ENCODE peak calls at places on chromosomes 6 and 20, in ten cellular contexts. One of them, this sample, is unnamed.

GRCh38 chr6:34661379-34661778 is 35.2 kb downstream of the ILRUN start:
- DNase-seq in osteocyte: no peak
- DNase-seq in colonic mucosa: no peak
- DNase-seq in cardiac fibroblast: no peak
- DNase-seq in tibial artery: no peak
- DNase-seq in A549: no peak
- DNase-seq in B cell: no peak
- DNase-seq in HepG2: no peak
- DNase-seq in neural progenitor cell: no peak
- DNase-seq in dorsolateral prefrontal cortex: no peak
- DNase-seq in this sample: no peak

GRCh38 chr6:45115696-45116095 is 212.4 kb upstream of the RUNX2 start:
- DNase-seq in neural progenitor cell: no peak
- DNase-seq in A549: no peak
- DNase-seq in osteocyte: no peak
- DNase-seq in tibial artery: no peak
- DNase-seq in B cell: no peak
- DNase-seq in HepG2: no peak
- DNase-seq in dorsolateral prefrontal cortex: no peak
- DNase-seq in cardiac fibroblast: peak
- DNase-seq in colonic mucosa: no peak
- DNase-seq in this sample: no peak

GRCh38 chr6:125773387-125774341 is 17.1 kb upstream of the NCOA7 start:
- DNase-seq in colonic mucosa: no peak
- DNase-seq in dorsolateral prefrontal cortex: no peak
- DNase-seq in HepG2: no peak
- DNase-seq in tibial artery: no peak
- DNase-seq in cardiac fibroblast: no peak
- DNase-seq in osteocyte: no peak
- DNase-seq in neural progenitor cell: no peak
- DNase-seq in A549: no peak
- DNase-seq in B cell: no peak
- DNase-seq in this sample: no peak

GRCh38 chr6:139881728-139882211 is 507.3 kb upstream of the CITED2 start:
- DNase-seq in A549: peak
- DNase-seq in HepG2: peak
- DNase-seq in neural progenitor cell: peak
- DNase-seq in dorsolateral prefrontal cortex: peak
- DNase-seq in B cell: peak
- DNase-seq in osteocyte: no peak
- DNase-seq in cardiac fibroblast: peak
- DNase-seq in tibial artery: no peak
- DNase-seq in colonic mucosa: peak
- DNase-seq in this sample: peak

GRCh38 chr6:15539722-15540270 is 123.0 kb downstream of the DTNBP1 start:
- DNase-seq in HepG2: no peak
- DNase-seq in osteocyte: no peak
- DNase-seq in colonic mucosa: no peak
- DNase-seq in neural progenitor cell: no peak
- DNase-seq in B cell: no peak
- DNase-seq in cardiac fibroblast: no peak
- DNase-seq in A549: no peak
- DNase-seq in dorsolateral prefrontal cortex: no peak
- DNase-seq in tibial artery: no peak
- DNase-seq in this sample: no peak

GRCh38 chr20:33944914-33945313 is 48.8 kb upstream of the RALY start:
- DNase-seq in tibial artery: no peak
- DNase-seq in neural progenitor cell: no peak
- DNase-seq in cardiac fibroblast: no peak
- DNase-seq in HepG2: peak
- DNase-seq in dorsolateral prefrontal cortex: no peak
- DNase-seq in B cell: no peak
- DNase-seq in A549: no peak
- DNase-seq in colonic mucosa: no peak
- DNase-seq in osteocyte: no peak
- DNase-seq in this sample: no peak

GRCh38 chr6:96015321-96015790 is 418 bp upstream of the FUT9 start:
- DNase-seq in cardiac fibroblast: no peak
- DNase-seq in dorsolateral prefrontal cortex: peak
- DNase-seq in B cell: no peak
- DNase-seq in osteocyte: no peak
- DNase-seq in A549: no peak
- DNase-seq in HepG2: no peak
- DNase-seq in tibial artery: no peak
- DNase-seq in neural progenitor cell: peak
- DNase-seq in colonic mucosa: no peak
- DNase-seq in this sample: peak

GRCh38 chr6:167054987-167055386 is 55.8 kb downstream of the CEP43 start:
- DNase-seq in neural progenitor cell: no peak
- DNase-seq in cardiac fibroblast: no peak
- DNase-seq in tibial artery: no peak
- DNase-seq in A549: no peak
- DNase-seq in colonic mucosa: no peak
- DNase-seq in B cell: no peak
- DNase-seq in osteocyte: no peak
- DNase-seq in HepG2: no peak
- DNase-seq in dorsolateral prefrontal cortex: no peak
- DNase-seq in this sample: no peak

GRCh38 chr6:7282097-7282906 is 30.7 kb downstream of the SSR1 start:
- DNase-seq in A549: no peak
- DNase-seq in osteocyte: no peak
- DNase-seq in tibial artery: no peak
- DNase-seq in neural progenitor cell: no peak
- DNase-seq in HepG2: no peak
- DNase-seq in dorsolateral prefrontal cortex: no peak
- DNase-seq in B cell: no peak
- DNase-seq in cardiac fibroblast: no peak
- DNase-seq in colonic mucosa: no peak
- DNase-seq in this sample: no peak

GRCh38 chr6:15543262-15543917 is 119.4 kb downstream of the DTNBP1 start:
- DNase-seq in osteocyte: peak
- DNase-seq in dorsolateral prefrontal cortex: no peak
- DNase-seq in cardiac fibroblast: no peak
- DNase-seq in HepG2: no peak
- DNase-seq in neural progenitor cell: no peak
- DNase-seq in A549: no peak
- DNase-seq in tibial artery: no peak
- DNase-seq in B cell: no peak
- DNase-seq in colonic mucosa: no peak
- DNase-seq in this sample: no peak

GRCh38 chr6:100838011-100838410 is 43.1 kb downstream of the ASCC3 start:
- DNase-seq in osteocyte: no peak
- DNase-seq in neural progenitor cell: no peak
- DNase-seq in colonic mucosa: no peak
- DNase-seq in cardiac fibroblast: no peak
- DNase-seq in B cell: no peak
- DNase-seq in tibial artery: no peak
- DNase-seq in A549: no peak
- DNase-seq in HepG2: no peak
- DNase-seq in dorsolateral prefrontal cortex: no peak
- DNase-seq in this sample: no peak

GRCh38 chr6:2124260-2124709 is 121.1 kb downstream of the GMDS start:
- DNase-seq in cardiac fibroblast: peak
- DNase-seq in A549: no peak
- DNase-seq in osteocyte: no peak
- DNase-seq in HepG2: no peak
- DNase-seq in neural progenitor cell: no peak
- DNase-seq in dorsolateral prefrontal cortex: no peak
- DNase-seq in B cell: no peak
- DNase-seq in colonic mucosa: no peak
- DNase-seq in tibial artery: no peak
- DNase-seq in this sample: no peak

GRCh38 chr6:69155467-69155866 is 520.4 kb downstream of the ADGRB3 start:
- DNase-seq in tibial artery: no peak
- DNase-seq in dorsolateral prefrontal cortex: no peak
- DNase-seq in B cell: no peak
- DNase-seq in osteocyte: no peak
- DNase-seq in cardiac fibroblast: no peak
- DNase-seq in HepG2: no peak
- DNase-seq in A549: no peak
- DNase-seq in colonic mucosa: no peak
- DNase-seq in neural progenitor cell: no peak
- DNase-seq in this sample: no peak
- TF ChIP-seq CTCF in tibial artery: no peak
- TF ChIP-seq CTCF in dorsolateral prefrontal cortex: no peak
- TF ChIP-seq CTCF in B cell: no peak
- TF ChIP-seq CTCF in osteocyte: peak
- TF ChIP-seq CTCF in cardiac fibroblast: no peak
- TF ChIP-seq CTCF in HepG2: no peak
- TF ChIP-seq CTCF in A549: no peak
- TF ChIP-seq CTCF in colonic mucosa: no peak
- TF ChIP-seq CTCF in neural progenitor cell: no peak
- TF ChIP-seq CTCF in this sample: no peak

GRCh38 chr20:48629960-48630315 is 197.9 kb downstream of the PREX1 start:
- DNase-seq in HepG2: no peak
- DNase-seq in dorsolateral prefrontal cortex: no peak
- DNase-seq in colonic mucosa: no peak
- DNase-seq in osteocyte: no peak
- DNase-seq in A549: no peak
- DNase-seq in tibial artery: no peak
- DNase-seq in neural progenitor cell: no peak
- DNase-seq in B cell: no peak
- DNase-seq in cardiac fibroblast: no peak
- DNase-seq in this sample: no peak
- TF ChIP-seq CTCF in HepG2: no peak
- TF ChIP-seq CTCF in dorsolateral prefrontal cortex: no peak
- TF ChIP-seq CTCF in colonic mucosa: no peak
- TF ChIP-seq CTCF in osteocyte: no peak
- TF ChIP-seq CTCF in A549: no peak
- TF ChIP-seq CTCF in tibial artery: no peak
- TF ChIP-seq CTCF in neural progenitor cell: no peak
- TF ChIP-seq CTCF in B cell: no peak
- TF ChIP-seq CTCF in cardiac fibroblast: no peak
- TF ChIP-seq CTCF in this sample: no peak

DNA sequence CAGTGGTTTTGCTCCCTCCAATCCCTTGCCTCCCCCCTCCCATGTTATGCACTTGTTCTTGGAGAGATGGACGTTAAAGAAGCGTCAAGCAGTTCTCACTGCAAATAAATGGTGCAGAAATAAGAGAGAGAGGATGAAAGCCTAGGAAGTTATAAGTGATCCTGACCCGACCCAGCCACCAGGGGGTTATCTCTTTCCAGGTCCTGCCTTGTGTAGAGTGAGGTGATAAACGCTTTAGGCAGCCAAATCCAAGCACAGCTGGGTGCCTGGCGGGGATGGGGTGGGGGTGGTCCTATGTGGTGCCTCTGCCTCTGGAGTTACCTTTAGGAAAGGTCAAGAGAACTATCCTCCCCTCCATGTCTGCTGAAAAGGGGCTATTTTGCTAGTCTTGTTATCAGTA is 9.1 kb upstream of the TFAP2A start:
- DNase-seq in B cell: no peak
- DNase-seq in osteocyte: no peak
- DNase-seq in A549: no peak
- DNase-seq in dorsolateral prefrontal cortex: no peak
- DNase-seq in cardiac fibroblast: no peak
- DNase-seq in HepG2: no peak
- DNase-seq in colonic mucosa: no peak
- DNase-seq in tibial artery: no peak
- DNase-seq in neural progenitor cell: no peak
- DNase-seq in this sample: no peak
- TF ChIP-seq CTCF in B cell: no peak
- TF ChIP-seq CTCF in osteocyte: no peak
- TF ChIP-seq CTCF in A549: no peak
- TF ChIP-seq CTCF in dorsolateral prefrontal cortex: no peak
- TF ChIP-seq CTCF in cardiac fibroblast: no peak
- TF ChIP-seq CTCF in HepG2: no peak
- TF ChIP-seq CTCF in colonic mucosa: no peak
- TF ChIP-seq CTCF in tibial artery: no peak
- TF ChIP-seq CTCF in neural progenitor cell: peak
- TF ChIP-seq CTCF in this sample: no peak

DNA sequence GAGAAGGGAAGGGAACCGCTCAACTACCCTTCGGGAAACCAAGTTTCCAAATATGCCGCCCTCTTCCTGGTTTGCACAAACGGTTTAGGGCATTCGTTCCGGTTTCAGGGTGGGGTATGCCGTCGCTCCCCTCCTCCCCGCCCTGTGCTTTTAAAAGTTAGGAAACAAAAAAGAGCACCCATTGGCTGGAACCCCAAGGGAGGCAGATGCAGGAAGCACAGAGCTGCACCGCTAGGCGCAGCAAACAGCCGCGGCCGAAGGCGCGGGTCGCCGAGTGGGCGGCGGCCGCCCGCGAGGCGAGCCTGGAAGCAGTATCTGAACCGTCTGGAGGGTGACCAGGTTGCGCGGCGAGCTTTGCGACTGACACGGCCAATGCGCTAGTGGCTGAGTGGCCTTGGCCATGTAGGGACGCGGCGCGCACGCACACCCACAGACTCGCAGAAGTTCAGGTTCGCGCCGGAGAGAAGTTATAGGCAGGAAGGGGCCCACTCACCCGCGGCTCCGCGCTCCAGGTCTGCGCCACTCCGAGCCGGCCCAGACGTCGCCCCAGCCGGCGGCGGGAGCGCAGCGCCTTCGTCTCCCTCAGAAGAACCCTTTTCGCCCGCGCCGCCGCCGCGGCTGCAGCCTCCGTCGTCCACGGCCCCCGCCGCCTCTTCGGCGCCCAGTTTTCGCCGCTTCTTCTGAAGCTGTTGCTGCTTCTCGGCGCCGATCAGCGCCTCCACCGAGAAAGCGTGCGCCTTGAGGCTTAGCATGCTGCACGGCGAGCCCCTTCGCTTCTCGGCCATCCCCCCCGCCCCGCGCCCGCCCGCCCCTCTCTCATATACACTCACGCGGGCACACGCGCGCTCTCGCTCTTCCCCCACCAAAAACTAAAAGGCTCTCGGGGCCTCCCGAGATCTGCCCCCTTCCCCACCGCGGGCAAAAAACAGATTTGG is 734 bp downstream of the TBX18 start:
- DNase-seq in tibial artery: peak
- DNase-seq in osteocyte: no peak
- DNase-seq in cardiac fibroblast: peak
- DNase-seq in A549: peak
- DNase-seq in colonic mucosa: no peak
- DNase-seq in neural progenitor cell: peak
- DNase-seq in dorsolateral prefrontal cortex: no peak
- DNase-seq in HepG2: no peak
- DNase-seq in B cell: no peak
- DNase-seq in this sample: peak
- TF ChIP-seq CTCF in tibial artery: peak
- TF ChIP-seq CTCF in osteocyte: no peak
- TF ChIP-seq CTCF in cardiac fibroblast: peak
- TF ChIP-seq CTCF in A549: no peak
- TF ChIP-seq CTCF in colonic mucosa: no peak
- TF ChIP-seq CTCF in neural progenitor cell: no peak
- TF ChIP-seq CTCF in dorsolateral prefrontal cortex: no peak
- TF ChIP-seq CTCF in HepG2: no peak
- TF ChIP-seq CTCF in B cell: no peak
- TF ChIP-seq CTCF in this sample: no peak